ENCODE peak calls at places on chromosomes 1 and 21, in five cellular contexts. One of them, this sample, is unnamed.

GRCh38 chr1:43843684-43844083 is 89.9 kb upstream of the ARTN start:
- DNase-seq in trophoblast cell: no peak
- DNase-seq in IMR-90: no peak
- DNase-seq in mesenchymal stem cell: no peak
- DNase-seq in mesendoderm: peak; percentile 61
- DNase-seq in this sample: no peak

GRCh38 chr1:118989878-118990378 is 1.8 kb upstream of the TBX15 start:
- DNase-seq in trophoblast cell: no peak
- DNase-seq in IMR-90: no peak
- DNase-seq in mesenchymal stem cell: no peak
- DNase-seq in mesendoderm: peak; percentile 80
- DNase-seq in this sample: peak; percentile 52

GRCh38 chr1:179826626-179827280 is 50.9 kb downstream of the TOR1AIP2 start:
- DNase-seq in trophoblast cell: no peak
- DNase-seq in IMR-90: no peak
- DNase-seq in mesenchymal stem cell: no peak
- DNase-seq in mesendoderm: no peak
- DNase-seq in this sample: no peak

GRCh38 chr1:177800386-177801058 is 169.3 kb downstream of the SEC16B start:
- DNase-seq in trophoblast cell: no peak
- DNase-seq in IMR-90: peak; percentile 35
- DNase-seq in mesenchymal stem cell: no peak
- DNase-seq in mesendoderm: no peak
- DNase-seq in this sample: no peak

GRCh38 chr1:156262461-156263287 is 14.8 kb upstream of the PAQR6 start:
- DNase-seq in trophoblast cell: no peak
- DNase-seq in IMR-90: peak; percentile 80
- DNase-seq in mesenchymal stem cell: no peak
- DNase-seq in mesendoderm: no peak
- DNase-seq in this sample: no peak

GRCh38 chr1:23732363-23733224 is 10.7 kb upstream of the ELOA start:
- DNase-seq in trophoblast cell: no peak
- DNase-seq in IMR-90: peak; percentile 65
- DNase-seq in mesenchymal stem cell: no peak
- DNase-seq in mesendoderm: no peak
- DNase-seq in this sample: no peak

GRCh38 chr1:175857756-175858155 is 114.4 kb upstream of the TNR start:
- DNase-seq in trophoblast cell: no peak
- DNase-seq in IMR-90: no peak
- DNase-seq in mesenchymal stem cell: no peak
- DNase-seq in mesendoderm: no peak
- DNase-seq in this sample: no peak

GRCh38 chr1:211382182-211382713 is 55.6 kb downstream of the TRAF5 start:
- DNase-seq in trophoblast cell: no peak
- DNase-seq in IMR-90: no peak
- DNase-seq in mesenchymal stem cell: no peak
- DNase-seq in mesendoderm: no peak
- DNase-seq in this sample: no peak

GRCh38 chr1:183652547-183653467 is at the start of gene APOBEC4:
- DNase-seq in trophoblast cell: no peak
- DNase-seq in IMR-90: no peak
- DNase-seq in mesenchymal stem cell: peak; percentile 13
- DNase-seq in mesendoderm: peak; percentile 41
- DNase-seq in this sample: no peak

GRCh38 chr1:7470904-7471638 is 300.0 kb upstream of the VAMP3 start:
- DNase-seq in trophoblast cell: peak; percentile 95
- DNase-seq in IMR-90: peak; percentile 99
- DNase-seq in mesenchymal stem cell: peak; percentile 98
- DNase-seq in mesendoderm: no peak
- DNase-seq in this sample: no peak

GRCh38 chr1:3638027-3638426 is 11.9 kb downstream of the WRAP73 start:
- DNase-seq in trophoblast cell: no peak
- DNase-seq in IMR-90: no peak
- DNase-seq in mesenchymal stem cell: no peak
- DNase-seq in mesendoderm: no peak
- DNase-seq in this sample: no peak

GRCh38 chr1:30755746-30756145 is 1.8 kb downstream of the LAPTM5 start:
- DNase-seq in trophoblast cell: no peak
- DNase-seq in IMR-90: no peak
- DNase-seq in mesenchymal stem cell: no peak
- DNase-seq in mesendoderm: no peak
- DNase-seq in this sample: no peak
- H3K27ac ChIP-seq in trophoblast cell: no peak overlapping the region
- H3K27ac ChIP-seq in IMR-90: no peak overlapping the region
- H3K27ac ChIP-seq in mesenchymal stem cell: no peak overlapping the region
- H3K27ac ChIP-seq in mesendoderm: no peak overlapping the region
- H3K27ac ChIP-seq in this sample: no peak overlapping the region

DNA sequence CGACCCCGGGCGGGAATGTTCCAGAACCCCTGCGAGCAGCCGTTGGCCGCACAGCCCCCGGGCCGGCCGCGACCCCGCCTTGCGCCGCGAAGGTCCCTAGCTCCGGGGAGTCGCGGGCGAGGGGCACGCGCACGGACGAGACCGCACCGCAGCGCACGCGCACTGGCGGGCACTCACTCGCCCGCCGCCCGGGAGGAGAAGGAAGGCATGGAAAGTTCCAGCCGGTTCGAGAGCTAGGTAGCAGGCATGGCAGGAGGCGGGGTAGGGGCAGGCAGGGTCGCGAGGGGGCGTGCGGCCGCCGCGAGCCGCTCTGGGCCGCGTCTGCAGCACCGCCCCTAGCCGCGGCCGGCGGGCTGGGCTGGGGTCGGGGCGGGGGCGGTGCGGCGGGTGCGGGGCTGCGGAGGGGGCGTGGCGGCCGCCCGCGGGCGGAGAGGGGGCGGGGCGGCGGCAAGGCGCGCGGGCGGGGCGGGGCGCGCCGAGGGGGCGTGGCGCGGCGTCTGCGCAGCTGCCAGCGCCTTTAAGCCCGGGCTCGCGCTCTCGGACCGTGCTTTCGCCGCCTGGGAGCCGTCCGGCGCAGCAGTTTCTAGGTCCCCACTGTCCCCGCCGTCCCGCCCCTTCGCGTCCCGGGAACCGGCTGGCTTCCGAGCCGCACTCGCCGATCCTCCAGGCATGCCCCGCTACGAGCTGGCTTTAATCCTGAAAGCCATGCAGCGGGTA is at the start of the genes MRPS6 and SLC5A3:
- DNase-seq in trophoblast cell: peak; percentile 79
- DNase-seq in IMR-90: peak; percentile 81
- DNase-seq in mesenchymal stem cell: peak; percentile 87
- DNase-seq in mesendoderm: peak; percentile 94
- DNase-seq in this sample: peak; percentile 88
- H3K4me1 ChIP-seq in trophoblast cell: peaks cover 4% of the 10 kb centered on the region
- H3K4me1 ChIP-seq in IMR-90: peaks cover 3% of the 10 kb centered on the region
- H3K4me1 ChIP-seq in mesenchymal stem cell: peaks cover 10% of the 10 kb centered on the region
- H3K4me1 ChIP-seq in mesendoderm: peaks cover 12% of the 10 kb centered on the region
- H3K4me1 ChIP-seq in this sample: peaks cover 18% of the 10 kb centered on the region

DNA sequence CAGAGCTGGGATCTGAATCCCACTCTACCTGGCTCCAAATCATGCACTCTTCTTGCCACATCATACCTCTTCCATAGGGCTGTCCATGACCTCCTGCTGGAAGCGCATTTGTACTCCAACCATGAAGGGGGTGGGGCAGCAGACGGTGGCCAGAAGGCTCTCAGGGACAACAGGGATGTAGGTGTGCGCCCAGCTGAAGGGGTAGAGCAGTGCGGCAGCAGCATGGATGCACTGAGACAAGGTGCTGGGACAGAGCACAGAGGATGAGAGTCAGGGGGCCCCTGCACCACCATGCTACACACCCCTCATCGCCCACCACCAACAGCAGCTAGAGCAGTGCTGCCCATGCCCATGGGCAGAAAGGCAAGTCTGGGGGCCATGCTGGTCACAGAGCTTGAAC is 8.4 kb downstream of the DENND2D start:
- DNase-seq in trophoblast cell: peak; percentile 55
- DNase-seq in IMR-90: no peak
- DNase-seq in mesenchymal stem cell: no peak
- DNase-seq in mesendoderm: no peak
- DNase-seq in this sample: no peak
- H3K18ac ChIP-seq in trophoblast cell: peak overlapping the region; percentile 52
- H3K18ac ChIP-seq in IMR-90: peak overlapping the region; percentile 79
- H3K18ac ChIP-seq in mesenchymal stem cell: peak overlapping the region; percentile 46
- H3K18ac ChIP-seq in mesendoderm: no peak overlapping the region
- H3K18ac ChIP-seq in this sample: peak overlapping the region; percentile 63

DNA sequence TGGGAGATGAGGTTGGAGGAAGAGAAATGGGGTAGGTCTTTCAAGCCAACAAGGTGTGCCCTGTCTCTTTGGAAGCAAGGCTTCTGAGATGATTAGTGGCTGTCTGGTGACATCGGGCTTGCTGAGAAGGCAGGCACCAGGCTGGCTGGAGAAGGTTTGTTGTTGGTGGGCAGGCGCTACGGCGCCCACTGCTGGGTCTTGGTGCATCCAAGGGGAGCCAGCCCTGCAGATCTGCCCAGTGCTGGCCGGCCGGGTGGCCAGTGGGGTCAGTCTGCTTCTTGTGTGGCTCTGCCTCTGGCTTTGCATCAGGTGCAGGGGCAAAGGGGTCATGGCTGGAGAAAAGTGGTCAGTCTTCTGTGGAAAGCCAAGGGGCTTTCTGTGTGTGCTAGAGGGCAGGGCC is 126.2 kb downstream of the TLR5 start:
- DNase-seq in trophoblast cell: no peak
- DNase-seq in IMR-90: no peak
- DNase-seq in mesenchymal stem cell: no peak
- DNase-seq in mesendoderm: peak; percentile 55
- DNase-seq in this sample: no peak
- H3K27ac ChIP-seq in trophoblast cell: peak overlapping the region; percentile 1
- H3K27ac ChIP-seq in IMR-90: no peak overlapping the region
- H3K27ac ChIP-seq in mesenchymal stem cell: no peak overlapping the region
- H3K27ac ChIP-seq in mesendoderm: no peak overlapping the region
- H3K27ac ChIP-seq in this sample: no peak overlapping the region

This sample was measured in neuronal stem cell.